ENCODE peak calls at places on chromosomes 13 and 19, in seven cellular contexts. H is nephron progenitor cell, V is AG04449, S is progenitor cell of endocrine pancreas, A is epithelial cell of esophagus, F is stomach, R is neural progenitor cell. B is an unnamed sample.
A peak's percentile ranks its signal among the peaks of the same experiment; 100 is the strongest.

GRCh38 chr13:112651750-112652511 is 37.9 kb upstream of the ATP11A start:
- DNase-seq in V (no peak), F (no peak), R (no peak), H (no peak), A (no peak), S (no peak), B (no peak)

GRCh38 chr19:47471733-47472457 is at the start of gene SLC8A2:
- DNase-seq in F (peak; percentile 51), H (peak; percentile 95), R (peak; percentile 97), S (peak; percentile 77), V (peak; percentile 56), A (peak; percentile 65), B (peak; percentile 85)

GRCh38 chr19:40668991-40669614 is 21.3 kb downstream of the NUMBL start:
- DNase-seq in F (no peak), S (no peak), V (no peak), H (no peak), R (no peak), A (no peak), B (no peak)

GRCh38 chr13:73171242-73171641 is 112.4 kb downstream of the KLF5 start:
- DNase-seq in H (no peak), V (no peak), R (no peak), A (peak; percentile 94), F (no peak), S (no peak), B (no peak)

GRCh38 chr13:98782654-98783053 is 30.2 kb upstream of the SLC15A1 start:
- DNase-seq in H (no peak), F (no peak), V (no peak), A (peak; percentile 80), R (no peak), S (no peak), B (no peak)

GRCh38 chr19:38650911-38651584 is 3.6 kb downstream of the ACTN4 start:
- DNase-seq in V (no peak), R (no peak), A (peak; percentile 62), F (no peak), S (no peak), H (no peak), B (no peak)

GRCh38 chr19:2717638-2718541 is 3.3 kb downstream of the DIRAS1 start:
- DNase-seq in R (no peak), V (no peak), H (no peak), A (no peak), S (no peak), F (no peak), B (no peak)

GRCh38 chr19:3536429-3537100 is 2.4 kb upstream of the TEKTIP1 start:
- DNase-seq in R (no peak), S (no peak), V (no peak), F (no peak), H (no peak), A (peak; percentile 38), B (no peak)

GRCh38 chr19:2275588-2276428 is 6.2 kb downstream of the PEAK3 start:
- DNase-seq in R (no peak), V (no peak), H (no peak), F (peak; percentile 63), S (no peak), A (no peak), B (no peak)

GRCh38 chr13:52713894-52714293 is 25.7 kb downstream of the CNMD start:
- DNase-seq in V (no peak), F (no peak), S (no peak), R (no peak), A (no peak), H (no peak), B (no peak)

GRCh38 chr13:36261976-36262375 is 35.6 kb downstream of the CCDC169 start:
- DNase-seq in H (no peak), A (no peak), V (no peak), S (no peak), F (no peak), R (no peak), B (no peak)

GRCh38 chr19:16376649-16377048 is 52.0 kb downstream of the KLF2 start:
- DNase-seq in A (no peak), R (peak; percentile 34), V (no peak), S (no peak), F (no peak), H (peak; percentile 40), B (peak; percentile 67)

GRCh38 chr19:40811478-40812341 is 12.7 kb downstream of the EGLN2 start:
- DNase-seq in H (peak; percentile 54), A (no peak), V (no peak), R (peak; percentile 60), S (no peak), F (no peak), B (no peak)

GRCh38 chr13:36418022-36418805 is 14.1 kb upstream of the CCNA1 start:
- DNase-seq in A (peak; percentile 67), R (no peak), H (no peak), S (no peak), V (no peak), F (no peak), B (no peak)

GRCh38 chr19:49879243-49879960 is 1.9 kb downstream of the TBC1D17 start:
- DNase-seq in H (no peak), R (no peak), F (no peak), S (no peak), V (no peak), A (peak; percentile 21), B (no peak)

GRCh38 chr19:13099073-13099999 is 3.3 kb downstream of the LYL1 start:
- DNase-seq in A (peak; percentile 73), V (no peak), F (peak; percentile 78), R (peak; percentile 65), H (peak; percentile 59), S (no peak), B (peak; percentile 61)

GRCh38 chr13:113930711-113931637 is 42.9 kb downstream of the C13orf46 start:
- DNase-seq in H (no peak), F (peak; percentile 24), R (no peak), S (no peak), A (no peak), V (no peak), B (no peak)

GRCh38 chr19:6663236-6664187 is 6.4 kb downstream of the TNFSF14 start:
- DNase-seq in F (no peak), R (no peak), S (no peak), A (peak; percentile 25), V (no peak), H (no peak), B (no peak)

GRCh38 chr13:27927444-27928352 is 7.9 kb downstream of the PDX1 start:
- DNase-seq in F (no peak), A (no peak), H (no peak), V (no peak), R (peak; percentile 36), S (no peak), B (no peak)

GRCh38 chr13:27926644-27927434 is 7.0 kb downstream of the PDX1 start:
- DNase-seq in S (no peak), V (no peak), F (no peak), H (peak; percentile 58), R (peak; percentile 49), A (no peak), B (no peak)

GRCh38 chr13:27923794-27924528 is 4.2 kb downstream of the PDX1 start:
- DNase-seq in F (no peak), A (no peak), R (peak; percentile 62), S (peak; percentile 22), H (peak; percentile 51), V (no peak), B (no peak)

GRCh38 chr13:27924529-27925141 is 4.8 kb downstream of the PDX1 start:
- DNase-seq in V (no peak), S (no peak), R (peak; percentile 42), F (no peak), A (no peak), H (peak; percentile 52), B (no peak)

GRCh38 chr13:27925220-27925991 is 5.6 kb downstream of the PDX1 start:
- DNase-seq in A (no peak), R (no peak), V (no peak), F (no peak), H (no peak), S (no peak), B (no peak)
- TF ChIP-seq CTCF in A (no peak), R (no peak), V (no peak), F (no peak), H (no peak), S (no peak), B (no peak)

DNA sequence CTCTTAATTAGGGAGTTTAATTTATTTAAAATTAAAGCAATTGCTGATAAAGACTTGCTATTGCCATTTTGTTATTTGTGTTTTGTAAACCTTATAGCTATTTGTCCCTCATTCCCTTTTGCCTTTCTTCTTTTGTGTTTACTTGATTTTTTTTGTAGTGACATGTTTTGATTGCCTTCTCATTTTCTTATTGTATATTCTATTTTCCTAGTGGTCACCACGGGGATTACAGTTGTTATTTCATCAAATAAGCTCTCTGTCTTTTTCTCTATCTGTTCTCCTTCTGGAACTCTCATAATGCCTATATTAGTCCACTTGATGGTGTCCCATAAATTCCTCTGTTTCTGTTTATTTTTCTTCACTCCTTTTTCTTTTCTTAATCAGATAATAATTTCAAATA is 64.4 kb upstream of the FRY start:
- DNase-seq in H (no peak), S (no peak), R (no peak), F (no peak), A (no peak), V (no peak), B (no peak)
- TF ChIP-seq CTCF in H (peak; percentile 22), S (peak; percentile 48), R (peak; percentile 28), F (no peak), A (peak; percentile 17), V (no peak), B (peak; percentile 42)

GRCh38 chr19:8324186-8325050 is 3.1 kb downstream of the RPS28 start:
- DNase-seq in F (no peak), V (no peak), H (no peak), S (no peak), A (no peak), R (no peak), B (no peak)
- TF ChIP-seq CTCF in F (no peak), V (no peak), H (no peak), S (no peak), A (no peak), R (peak; percentile 7), B (no peak)

DNA sequence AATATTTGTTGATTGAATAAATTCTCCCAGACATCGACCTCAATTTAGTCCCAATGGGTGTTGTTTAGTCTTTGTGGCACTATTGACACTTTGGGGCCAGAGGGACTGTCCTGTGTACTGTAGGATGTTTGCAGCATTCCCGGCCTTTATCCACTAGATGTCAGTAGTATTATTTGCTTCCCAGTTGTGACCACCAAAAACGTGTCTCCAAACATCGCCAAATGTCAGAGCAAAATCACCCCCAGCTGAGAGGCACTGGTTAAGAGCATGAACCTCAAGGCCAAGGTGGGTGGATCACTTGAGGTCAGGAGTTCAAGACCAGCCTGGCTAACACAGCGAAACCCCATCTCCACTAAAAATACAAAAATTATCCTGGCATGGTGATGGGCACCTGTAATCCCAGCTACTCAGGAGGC is 15.4 kb downstream of the NLRP12 start:
- DNase-seq in F (no peak), A (peak; percentile 42), R (peak; percentile 68), H (no peak), S (no peak), V (no peak), B (peak; percentile 40)
- TF ChIP-seq CTCF in F (no peak), A (peak; percentile 35), R (peak; percentile 68), H (peak; percentile 51), S (peak; percentile 58), V (peak; percentile 45), B (peak; percentile 24)

B was measured in endothelial cell.